ENCODE peak calls at places on chromosomes 2 and 18, in nine cellular contexts. One of them, this sample, is unnamed.

GRCh38 chr2:156752042-156752441 is 315.9 kb downstream of the GPD2 start:
- DNase-seq in effector memory CD4-positive, alpha-beta T cell: no peak
- DNase-seq in coronary artery: no peak
- DNase-seq in transverse colon: no peak
- DNase-seq in aorta: no peak
- DNase-seq in cardiac muscle cell: no peak
- DNase-seq in pancreas: no peak
- DNase-seq in substantia nigra: no peak
- DNase-seq in neuronal stem cell: no peak
- DNase-seq in this sample: no peak

GRCh38 chr2:202161106-202161836 is 77.1 kb downstream of the SUMO1 start:
- DNase-seq in substantia nigra: no peak
- DNase-seq in neuronal stem cell: no peak
- DNase-seq in effector memory CD4-positive, alpha-beta T cell: no peak
- DNase-seq in cardiac muscle cell: peak; percentile 38
- DNase-seq in aorta: no peak
- DNase-seq in pancreas: no peak
- DNase-seq in coronary artery: no peak
- DNase-seq in transverse colon: no peak
- DNase-seq in this sample: peak; percentile 7

GRCh38 chr18:59536181-59536580 is 161.0 kb downstream of the CCBE1 start:
- DNase-seq in aorta: no peak
- DNase-seq in cardiac muscle cell: no peak
- DNase-seq in coronary artery: no peak
- DNase-seq in effector memory CD4-positive, alpha-beta T cell: no peak
- DNase-seq in neuronal stem cell: no peak
- DNase-seq in transverse colon: no peak
- DNase-seq in pancreas: no peak
- DNase-seq in substantia nigra: no peak
- DNase-seq in this sample: no peak

GRCh38 chr2:10668402-10669012 is 21.3 kb downstream of the NOL10 start:
- DNase-seq in pancreas: no peak
- DNase-seq in cardiac muscle cell: peak; percentile 74
- DNase-seq in substantia nigra: peak; percentile 11
- DNase-seq in neuronal stem cell: peak; percentile 64
- DNase-seq in aorta: no peak
- DNase-seq in effector memory CD4-positive, alpha-beta T cell: no peak
- DNase-seq in coronary artery: no peak
- DNase-seq in transverse colon: no peak
- DNase-seq in this sample: no peak

GRCh38 chr18:46425511-46425910 is 231.5 kb downstream of the LOXHD1 start:
- DNase-seq in substantia nigra: no peak
- DNase-seq in effector memory CD4-positive, alpha-beta T cell: no peak
- DNase-seq in aorta: no peak
- DNase-seq in neuronal stem cell: no peak
- DNase-seq in transverse colon: no peak
- DNase-seq in cardiac muscle cell: no peak
- DNase-seq in pancreas: no peak
- DNase-seq in coronary artery: no peak
- DNase-seq in this sample: no peak

GRCh38 chr2:67451086-67451832 is 54.1 kb downstream of the ETAA1 start:
- DNase-seq in substantia nigra: no peak
- DNase-seq in neuronal stem cell: no peak
- DNase-seq in transverse colon: no peak
- DNase-seq in pancreas: no peak
- DNase-seq in cardiac muscle cell: peak; percentile 70
- DNase-seq in aorta: no peak
- DNase-seq in coronary artery: no peak
- DNase-seq in effector memory CD4-positive, alpha-beta T cell: no peak
- DNase-seq in this sample: no peak

GRCh38 chr2:135916232-135916631 is 40.0 kb upstream of the MCM6 start:
- DNase-seq in coronary artery: no peak
- DNase-seq in pancreas: no peak
- DNase-seq in effector memory CD4-positive, alpha-beta T cell: no peak
- DNase-seq in transverse colon: no peak
- DNase-seq in aorta: no peak
- DNase-seq in neuronal stem cell: peak; percentile 11
- DNase-seq in cardiac muscle cell: peak; percentile 59
- DNase-seq in substantia nigra: peak; percentile 42
- DNase-seq in this sample: no peak

GRCh38 chr2:70569559-70569958 is 15.9 kb upstream of the TGFA start:
- DNase-seq in neuronal stem cell: no peak
- DNase-seq in substantia nigra: no peak
- DNase-seq in transverse colon: no peak
- DNase-seq in coronary artery: no peak
- DNase-seq in pancreas: no peak
- DNase-seq in effector memory CD4-positive, alpha-beta T cell: no peak
- DNase-seq in cardiac muscle cell: no peak
- DNase-seq in aorta: no peak
- DNase-seq in this sample: no peak

GRCh38 chr2:55460562-55460961 is 40.9 kb upstream of the CCDC88A start:
- DNase-seq in cardiac muscle cell: peak; percentile 37
- DNase-seq in pancreas: no peak
- DNase-seq in substantia nigra: no peak
- DNase-seq in effector memory CD4-positive, alpha-beta T cell: no peak
- DNase-seq in transverse colon: no peak
- DNase-seq in aorta: no peak
- DNase-seq in coronary artery: no peak
- DNase-seq in neuronal stem cell: no peak
- DNase-seq in this sample: no peak

GRCh38 chr2:106847366-106847765 is 38.6 kb downstream of the ST6GAL2 start:
- DNase-seq in coronary artery: no peak
- DNase-seq in cardiac muscle cell: no peak
- DNase-seq in neuronal stem cell: no peak
- DNase-seq in effector memory CD4-positive, alpha-beta T cell: no peak
- DNase-seq in transverse colon: no peak
- DNase-seq in substantia nigra: no peak
- DNase-seq in pancreas: no peak
- DNase-seq in aorta: no peak
- DNase-seq in this sample: no peak

GRCh38 chr2:61443342-61444041 is 27.4 kb downstream of the USP34 start:
- DNase-seq in neuronal stem cell: no peak
- DNase-seq in pancreas: no peak
- DNase-seq in aorta: no peak
- DNase-seq in transverse colon: no peak
- DNase-seq in cardiac muscle cell: no peak
- DNase-seq in substantia nigra: no peak
- DNase-seq in coronary artery: no peak
- DNase-seq in effector memory CD4-positive, alpha-beta T cell: no peak
- DNase-seq in this sample: no peak

GRCh38 chr2:122077114-122077513 is 321.7 kb downstream of the TSN start:
- DNase-seq in effector memory CD4-positive, alpha-beta T cell: no peak
- DNase-seq in aorta: no peak
- DNase-seq in cardiac muscle cell: no peak
- DNase-seq in neuronal stem cell: no peak
- DNase-seq in transverse colon: no peak
- DNase-seq in substantia nigra: no peak
- DNase-seq in coronary artery: no peak
- DNase-seq in pancreas: no peak
- DNase-seq in this sample: no peak

GRCh38 chr2:86185517-86186212 is 9.6 kb downstream of the IMMT start:
- DNase-seq in coronary artery: no peak
- DNase-seq in transverse colon: no peak
- DNase-seq in aorta: no peak
- DNase-seq in substantia nigra: no peak
- DNase-seq in neuronal stem cell: no peak
- DNase-seq in effector memory CD4-positive, alpha-beta T cell: no peak
- DNase-seq in pancreas: no peak
- DNase-seq in cardiac muscle cell: no peak
- DNase-seq in this sample: no peak

GRCh38 chr18:54849683-54850082 is 21.4 kb downstream of the RAB27B start:
- DNase-seq in aorta: no peak
- DNase-seq in cardiac muscle cell: no peak
- DNase-seq in coronary artery: no peak
- DNase-seq in pancreas: no peak
- DNase-seq in neuronal stem cell: no peak
- DNase-seq in transverse colon: no peak
- DNase-seq in substantia nigra: no peak
- DNase-seq in effector memory CD4-positive, alpha-beta T cell: no peak
- DNase-seq in this sample: no peak

GRCh38 chr18:74351354-74351753 is 35.7 kb downstream of the C18orf63 start:
- DNase-seq in pancreas: no peak
- DNase-seq in aorta: no peak
- DNase-seq in substantia nigra: no peak
- DNase-seq in transverse colon: no peak
- DNase-seq in coronary artery: no peak
- DNase-seq in cardiac muscle cell: peak; percentile 61
- DNase-seq in neuronal stem cell: no peak
- DNase-seq in effector memory CD4-positive, alpha-beta T cell: no peak
- DNase-seq in this sample: no peak

GRCh38 chr2:32135409-32135808 is 30.3 kb upstream of the SLC30A6 start:
- DNase-seq in pancreas: no peak
- DNase-seq in effector memory CD4-positive, alpha-beta T cell: no peak
- DNase-seq in coronary artery: no peak
- DNase-seq in transverse colon: peak; percentile 28
- DNase-seq in cardiac muscle cell: peak; percentile 68
- DNase-seq in aorta: no peak
- DNase-seq in neuronal stem cell: no peak
- DNase-seq in substantia nigra: no peak
- DNase-seq in this sample: no peak

GRCh38 chr18:42635378-42636048 is 480.0 kb downstream of the RIT2 start:
- DNase-seq in aorta: no peak
- DNase-seq in pancreas: no peak
- DNase-seq in transverse colon: no peak
- DNase-seq in coronary artery: no peak
- DNase-seq in neuronal stem cell: no peak
- DNase-seq in substantia nigra: no peak
- DNase-seq in cardiac muscle cell: peak; percentile 3
- DNase-seq in effector memory CD4-positive, alpha-beta T cell: no peak
- DNase-seq in this sample: no peak

GRCh38 chr2:3316456-3317276 is 61.0 kb downstream of the EIPR1 start:
- DNase-seq in substantia nigra: no peak
- DNase-seq in cardiac muscle cell: peak; percentile 56
- DNase-seq in coronary artery: no peak
- DNase-seq in transverse colon: no peak
- DNase-seq in pancreas: no peak
- DNase-seq in effector memory CD4-positive, alpha-beta T cell: no peak
- DNase-seq in aorta: peak; percentile 8
- DNase-seq in neuronal stem cell: no peak
- DNase-seq in this sample: no peak

GRCh38 chr2:227311861-227312506 is 13.1 kb upstream of the MFF start:
- DNase-seq in pancreas: no peak
- DNase-seq in effector memory CD4-positive, alpha-beta T cell: no peak
- DNase-seq in neuronal stem cell: no peak
- DNase-seq in aorta: no peak
- DNase-seq in coronary artery: no peak
- DNase-seq in cardiac muscle cell: no peak
- DNase-seq in substantia nigra: no peak
- DNase-seq in transverse colon: no peak
- DNase-seq in this sample: no peak

DNA sequence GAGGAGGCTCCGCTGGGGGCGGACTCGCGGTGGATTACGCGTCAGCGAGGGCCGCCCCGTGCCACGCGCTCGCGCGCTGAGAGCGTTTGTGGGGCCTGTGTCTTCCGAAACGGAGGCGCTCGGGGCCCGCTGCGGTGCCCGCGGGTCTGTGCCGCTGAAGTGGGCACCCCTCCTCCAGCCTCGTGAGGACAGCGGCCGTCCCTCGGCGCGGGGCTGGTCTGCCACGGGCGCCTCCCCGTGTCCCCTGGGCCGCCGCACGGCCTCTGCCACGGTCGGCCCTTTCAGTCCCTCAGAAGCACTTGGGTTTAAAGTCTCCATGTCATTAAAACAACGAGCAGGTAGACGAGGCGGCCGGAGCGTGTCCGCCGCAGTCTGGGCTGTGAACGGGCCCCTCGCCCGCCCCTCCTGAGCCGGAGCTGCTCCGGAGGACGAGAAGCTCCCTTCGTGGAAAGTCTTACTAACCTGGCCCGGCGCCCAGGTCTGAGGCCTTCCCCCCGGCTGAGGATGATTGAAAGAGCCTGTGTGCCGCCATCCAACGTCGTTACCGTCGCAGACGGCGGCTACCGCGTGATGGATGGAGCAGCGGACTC is 97.6 kb downstream of the NFATC1 start:
- DNase-seq in effector memory CD4-positive, alpha-beta T cell: no peak
- DNase-seq in pancreas: peak; percentile 71
- DNase-seq in cardiac muscle cell: no peak
- DNase-seq in substantia nigra: no peak
- DNase-seq in coronary artery: no peak
- DNase-seq in aorta: peak; percentile 70
- DNase-seq in neuronal stem cell: no peak
- DNase-seq in transverse colon: no peak
- DNase-seq in this sample: no peak
- H3K27ac ChIP-seq in effector memory CD4-positive, alpha-beta T cell: no peak overlapping the region
- H3K27ac ChIP-seq in pancreas: no peak overlapping the region
- H3K27ac ChIP-seq in cardiac muscle cell: no peak overlapping the region
- H3K27ac ChIP-seq in substantia nigra: no peak overlapping the region
- H3K27ac ChIP-seq in coronary artery: no peak overlapping the region
- H3K27ac ChIP-seq in aorta: no peak overlapping the region
- H3K27ac ChIP-seq in neuronal stem cell: no peak overlapping the region
- H3K27ac ChIP-seq in transverse colon: no peak overlapping the region
- H3K27ac ChIP-seq in this sample: no peak overlapping the region

GRCh38 chr2:217912030-217913024 is 90.5 kb downstream of the TNS1 start:
- DNase-seq in pancreas: peak; percentile 23
- DNase-seq in transverse colon: no peak
- DNase-seq in neuronal stem cell: no peak
- DNase-seq in substantia nigra: no peak
- DNase-seq in coronary artery: no peak
- DNase-seq in aorta: peak; percentile 75
- DNase-seq in cardiac muscle cell: no peak
- DNase-seq in effector memory CD4-positive, alpha-beta T cell: no peak
- DNase-seq in this sample: no peak
- H3K27ac ChIP-seq in pancreas: peak overlapping the region; percentile 25
- H3K27ac ChIP-seq in transverse colon: peak overlapping the region; percentile 90
- H3K27ac ChIP-seq in neuronal stem cell: no peak overlapping the region
- H3K27ac ChIP-seq in substantia nigra: peak overlapping the region; percentile 79
- H3K27ac ChIP-seq in coronary artery: peak overlapping the region; percentile 99
- H3K27ac ChIP-seq in aorta: peak overlapping the region; percentile 95
- H3K27ac ChIP-seq in cardiac muscle cell: peak overlapping the region; percentile 85
- H3K27ac ChIP-seq in effector memory CD4-positive, alpha-beta T cell: no peak overlapping the region
- H3K27ac ChIP-seq in this sample: peak overlapping the region; percentile 52

GRCh38 chr2:159094173-159094737 is 125.8 kb downstream of the TANC1 start:
- DNase-seq in transverse colon: peak; percentile 66
- DNase-seq in cardiac muscle cell: peak; percentile 93
- DNase-seq in substantia nigra: peak; percentile 27
- DNase-seq in aorta: peak; percentile 87
- DNase-seq in coronary artery: peak; percentile 88
- DNase-seq in pancreas: no peak
- DNase-seq in effector memory CD4-positive, alpha-beta T cell: no peak
- DNase-seq in neuronal stem cell: no peak
- DNase-seq in this sample: no peak
- H3K27ac ChIP-seq in transverse colon: peak overlapping the region; percentile 86
- H3K27ac ChIP-seq in cardiac muscle cell: no peak overlapping the region
- H3K27ac ChIP-seq in substantia nigra: peak overlapping the region; percentile 7
- H3K27ac ChIP-seq in aorta: peak overlapping the region; percentile 45
- H3K27ac ChIP-seq in coronary artery: peak overlapping the region; percentile 84
- H3K27ac ChIP-seq in pancreas: no peak overlapping the region
- H3K27ac ChIP-seq in effector memory CD4-positive, alpha-beta T cell: no peak overlapping the region
- H3K27ac ChIP-seq in neuronal stem cell: no peak overlapping the region
- H3K27ac ChIP-seq in this sample: no peak overlapping the region

GRCh38 chr18:58419587-58420199 is 209.2 kb downstream of the ALPK2 start:
- DNase-seq in coronary artery: no peak
- DNase-seq in effector memory CD4-positive, alpha-beta T cell: no peak
- DNase-seq in transverse colon: no peak
- DNase-seq in substantia nigra: no peak
- DNase-seq in cardiac muscle cell: no peak
- DNase-seq in aorta: no peak
- DNase-seq in pancreas: no peak
- DNase-seq in neuronal stem cell: no peak
- DNase-seq in this sample: no peak
- H3K27ac ChIP-seq in coronary artery: no peak overlapping the region
- H3K27ac ChIP-seq in effector memory CD4-positive, alpha-beta T cell: no peak overlapping the region
- H3K27ac ChIP-seq in transverse colon: no peak overlapping the region
- H3K27ac ChIP-seq in substantia nigra: no peak overlapping the region
- H3K27ac ChIP-seq in cardiac muscle cell: no peak overlapping the region
- H3K27ac ChIP-seq in aorta: no peak overlapping the region
- H3K27ac ChIP-seq in pancreas: no peak overlapping the region
- H3K27ac ChIP-seq in neuronal stem cell: no peak overlapping the region
- H3K27ac ChIP-seq in this sample: no peak overlapping the region

GRCh38 chr2:101265893-101266499 is 13.3 kb downstream of the CNOT11 start:
- DNase-seq in pancreas: no peak
- DNase-seq in neuronal stem cell: no peak
- DNase-seq in coronary artery: no peak
- DNase-seq in transverse colon: peak; percentile 75
- DNase-seq in cardiac muscle cell: no peak
- DNase-seq in substantia nigra: no peak
- DNase-seq in aorta: no peak
- DNase-seq in effector memory CD4-positive, alpha-beta T cell: no peak
- DNase-seq in this sample: no peak
- H3K27ac ChIP-seq in pancreas: no peak overlapping the region
- H3K27ac ChIP-seq in neuronal stem cell: no peak overlapping the region
- H3K27ac ChIP-seq in coronary artery: no peak overlapping the region
- H3K27ac ChIP-seq in transverse colon: peak overlapping the region; percentile 34
- H3K27ac ChIP-seq in cardiac muscle cell: peak overlapping the region; percentile 85
- H3K27ac ChIP-seq in substantia nigra: no peak overlapping the region
- H3K27ac ChIP-seq in aorta: no peak overlapping the region
- H3K27ac ChIP-seq in effector memory CD4-positive, alpha-beta T cell: no peak overlapping the region
- H3K27ac ChIP-seq in this sample: no peak overlapping the region